ENCODE peak calls at places on chromosomes 4 and X, in eight cellular contexts. T, P, G, L, U, H, I and O are unnamed samples.

GRCh38 chrX:64202808-64203320 is 2.6 kb downstream of the AMER1 start:
- DNase-seq in P (no peak), G (no peak), I (peak), U (peak), L (no peak), T (no peak), H (no peak), O (no peak)

GRCh38 chr4:54090804-54091623 is 8.9 kb upstream of the GSX2 start:
- DNase-seq in G (no peak), I (no peak), T (no peak), P (peak), H (no peak), L (no peak), U (peak), O (peak)

GRCh38 chr4:140641789-140642439 is 73.2 kb upstream of the UCP1 start:
- DNase-seq in H (no peak), I (peak), L (no peak), P (no peak), G (no peak), U (peak), T (no peak), O (no peak)

GRCh38 chrX:3638280-3638873 is 75.1 kb downstream of the PRKX start:
- DNase-seq in P (peak), G (no peak), I (peak), U (peak), T (no peak), H (no peak), L (peak), O (peak)

GRCh38 chr4:163681208-163681821 is 186.8 kb downstream of the TMA16 start:
- DNase-seq in L (no peak), P (peak), H (no peak), G (no peak), U (peak), I (no peak), T (no peak), O (no peak)

GRCh38 chr4:83362492-83363329 is 28.1 kb upstream of the HPSE start:
- DNase-seq in T (no peak), I (peak), L (peak), U (peak), P (no peak), G (no peak), H (no peak), O (no peak)

GRCh38 chr4:182695842-182696241 is 221.3 kb downstream of the DCTD start:
- DNase-seq in G (no peak), H (no peak), L (no peak), T (no peak), U (no peak), I (no peak), P (no peak), O (no peak)

GRCh38 chr4:144712775-144713174 is 66.8 kb downstream of the HHIP start:
- DNase-seq in H (no peak), T (no peak), G (no peak), L (no peak), I (no peak), U (no peak), P (no peak), O (no peak)

GRCh38 chr4:122921971-122922876 is at the start of gene NUDT6:
- DNase-seq in G (peak), L (no peak), I (peak), T (peak), H (peak), P (peak), U (peak), O (peak)

GRCh38 chr4:101356928-101357327 is 9.6 kb upstream of the PPP3CA start:
- DNase-seq in L (no peak), U (peak), I (peak), T (no peak), P (no peak), H (no peak), G (no peak), O (no peak)

GRCh38 chr4:6332042-6332668 is 62.5 kb downstream of the WFS1 start:
- DNase-seq in T (no peak), U (peak), I (peak), H (no peak), P (no peak), L (no peak), G (no peak), O (peak)

GRCh38 chrX:40818236-40818635 is 82.9 kb upstream of the MED14 start:
- DNase-seq in I (no peak), G (no peak), T (no peak), H (no peak), U (no peak), P (no peak), L (no peak), O (no peak)